ENCODE peak calls at places on chromosome 12, in four cellular contexts. One of them, this sample, is unnamed.

GRCh38 chr12:124683725-124684124 is 116.3 kb upstream of the NCOR2 start:
- DNase-seq in IMR-90: no peak
- DNase-seq in K562: no peak
- DNase-seq in GM12878: no peak
- DNase-seq in this sample: no peak

GRCh38 chr12:94172973-94173372 is 24.6 kb downstream of the PLXNC1 start:
- DNase-seq in GM12878: no peak
- DNase-seq in IMR-90: peak
- DNase-seq in K562: no peak
- DNase-seq in this sample: no peak

GRCh38 chr12:99154264-99154982 is 493.1 kb upstream of the GARIN6 start:
- DNase-seq in K562: no peak
- DNase-seq in GM12878: no peak
- DNase-seq in IMR-90: no peak
- DNase-seq in this sample: no peak

GRCh38 chr12:75913502-75914110 is 118.0 kb downstream of the PHLDA1 start:
- DNase-seq in K562: peak
- DNase-seq in IMR-90: no peak
- DNase-seq in GM12878: no peak
- DNase-seq in this sample: no peak

GRCh38 chr12:54439096-54439495 is 20.0 kb upstream of the ITGA5 start:
- DNase-seq in IMR-90: no peak
- DNase-seq in GM12878: no peak
- DNase-seq in K562: no peak
- DNase-seq in this sample: no peak

GRCh38 chr12:104720346-104721064 is 237.6 kb downstream of the SLC41A2 start:
- DNase-seq in IMR-90: peak
- DNase-seq in GM12878: no peak
- DNase-seq in K562: no peak
- DNase-seq in this sample: peak

GRCh38 chr12:121955258-121956040 is 37.1 kb downstream of the CFAP251 start:
- DNase-seq in IMR-90: peak
- DNase-seq in GM12878: no peak
- DNase-seq in K562: no peak
- DNase-seq in this sample: peak

GRCh38 chr12:57899010-57899662 is 42.2 kb upstream of the ATP23 start:
- DNase-seq in K562: no peak
- DNase-seq in IMR-90: peak
- DNase-seq in GM12878: peak
- DNase-seq in this sample: peak

GRCh38 chr12:2639020-2639298 is 155.8 kb upstream of the FKBP4 start:
- DNase-seq in IMR-90: no peak
- DNase-seq in K562: no peak
- DNase-seq in GM12878: no peak
- DNase-seq in this sample: no peak

GRCh38 chr12:123101467-123102004 is 49.4 kb downstream of the PITPNM2 start:
- DNase-seq in K562: no peak
- DNase-seq in GM12878: no peak
- DNase-seq in IMR-90: no peak
- DNase-seq in this sample: no peak

GRCh38 chr12:9674226-9674590 is 4.7 kb downstream of the CLEC2D start:
- DNase-seq in K562: no peak
- DNase-seq in IMR-90: no peak
- DNase-seq in GM12878: no peak
- DNase-seq in this sample: no peak

GRCh38 chr12:53674977-53675700 is 744 bp downstream of the ATP5MC2 start:
- DNase-seq in IMR-90: no peak
- DNase-seq in GM12878: no peak
- DNase-seq in K562: peak
- DNase-seq in this sample: peak

GRCh38 chr12:30996255-30996654 is 69.7 kb downstream of the TSPAN11 start:
- DNase-seq in K562: no peak
- DNase-seq in IMR-90: peak
- DNase-seq in GM12878: no peak
- DNase-seq in this sample: peak

DNA sequence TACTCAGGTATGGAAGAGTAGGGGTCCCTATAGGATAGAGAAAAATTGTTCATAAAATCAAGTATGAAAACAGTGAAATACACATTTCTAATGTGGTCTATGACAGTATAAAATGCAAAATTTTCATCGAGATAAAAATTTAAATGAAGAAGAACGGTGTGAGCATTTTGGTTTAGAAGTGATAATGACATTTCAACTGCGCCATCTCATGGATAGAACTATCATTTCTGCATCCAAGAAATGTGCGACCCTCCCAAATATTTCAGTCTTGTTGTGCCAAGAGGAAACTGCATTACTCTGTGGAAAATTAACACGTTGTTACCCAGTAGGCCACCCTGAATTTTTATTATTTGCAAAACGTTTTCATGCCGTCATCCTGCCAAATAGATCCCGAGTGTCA is 108.8 kb downstream of the CRACR2A start:
- DNase-seq in GM12878: no peak
- DNase-seq in IMR-90: no peak
- DNase-seq in K562: no peak
- DNase-seq in this sample: no peak
- TF ChIP-seq FOS in GM12878: no peak
- TF ChIP-seq FOS in IMR-90: no peak
- TF ChIP-seq FOS in K562: no peak
- TF ChIP-seq FOS in this sample: no peak

GRCh38 chr12:25051171-25051570 is 102.3 kb upstream of the BCAT1 start:
- DNase-seq in GM12878: no peak
- DNase-seq in IMR-90: no peak
- DNase-seq in K562: no peak
- DNase-seq in this sample: no peak
- H3K9ac ChIP-seq in GM12878: peak
- H3K9ac ChIP-seq in IMR-90: no peak
- H3K9ac ChIP-seq in K562: no peak
- H3K9ac ChIP-seq in this sample: no peak

DNA sequence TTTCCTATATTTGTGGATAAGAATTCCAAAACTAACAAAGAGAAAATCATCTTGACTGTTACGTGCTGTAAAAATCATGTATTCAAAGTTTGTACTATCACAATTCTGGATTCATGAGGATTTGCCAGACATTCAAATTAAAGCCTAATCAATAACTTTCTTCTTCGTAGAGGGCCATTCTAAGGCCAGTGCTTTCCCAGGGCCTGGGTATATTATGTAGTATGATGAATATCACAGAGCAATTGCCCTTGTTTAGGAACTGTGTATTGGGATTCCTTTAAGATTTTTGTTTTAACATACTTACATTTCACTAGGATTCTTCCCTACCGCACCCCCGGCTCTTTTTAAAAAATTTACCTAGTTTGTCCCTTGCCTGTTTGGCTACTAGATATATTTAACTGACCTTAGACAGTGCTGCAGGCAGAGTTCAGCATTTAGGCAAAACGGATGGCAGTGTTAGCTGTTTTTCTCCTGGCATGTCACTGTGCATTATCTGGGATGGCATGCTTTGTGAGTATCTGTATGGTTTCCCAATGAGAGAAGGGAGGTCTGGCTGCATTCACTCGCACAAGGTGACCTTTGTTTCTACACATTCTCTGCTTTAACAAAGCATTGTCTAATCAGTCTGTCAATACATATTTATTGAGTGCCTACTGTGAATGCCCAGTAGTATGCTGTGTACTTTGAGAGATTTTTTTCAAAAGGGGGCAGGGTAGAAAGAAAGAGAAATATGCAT is 63.2 kb downstream of the ERC1 start:
- DNase-seq in GM12878: no peak
- DNase-seq in IMR-90: no peak
- DNase-seq in K562: no peak
- DNase-seq in this sample: no peak
- TF ChIP-seq FOS in GM12878: no peak
- TF ChIP-seq FOS in IMR-90: no peak
- TF ChIP-seq FOS in K562: no peak
- TF ChIP-seq FOS in this sample: no peak

DNA sequence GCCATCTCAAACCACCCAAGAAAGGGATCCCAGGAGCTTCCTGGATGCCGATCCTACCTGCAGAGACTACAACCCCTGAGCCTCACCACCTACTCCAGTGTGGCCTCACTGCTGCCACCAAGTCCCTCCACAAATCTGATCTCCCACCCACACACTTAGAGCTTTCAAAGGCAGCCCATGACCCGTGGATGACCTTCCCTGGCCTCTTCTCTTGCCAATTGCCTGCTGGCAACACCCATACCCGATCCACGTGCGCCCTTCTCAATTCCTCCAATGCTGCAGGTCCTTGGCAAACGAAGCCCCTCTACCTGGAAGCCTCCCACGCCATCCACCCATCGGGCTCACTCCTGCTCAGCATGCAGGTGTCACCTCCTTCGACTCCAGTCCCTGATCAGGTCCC is 30.7 kb downstream of the HVCN1 start:
- DNase-seq in GM12878: no peak
- DNase-seq in K562: no peak
- DNase-seq in IMR-90: no peak
- DNase-seq in this sample: no peak
- H3K9ac ChIP-seq in GM12878: no peak
- H3K9ac ChIP-seq in K562: no peak
- H3K9ac ChIP-seq in IMR-90: no peak
- H3K9ac ChIP-seq in this sample: no peak